ENCODE peak calls at places on chromosomes 7 and 10, in seven cellular contexts. One of them, this sample, is unnamed.

GRCh38 chr7:23600251-23600650 is 3.1 kb downstream of the CCDC126 start:
- DNase-seq in fibroblast of lung: no peak
- DNase-seq in body of pancreas: no peak
- DNase-seq in left lung: no peak
- DNase-seq in fibroblast of pulmonary artery: no peak
- DNase-seq in esophagus muscularis mucosa: no peak
- DNase-seq in right atrium auricular region: no peak
- DNase-seq in this sample: no peak

GRCh38 chr10:114767589-114768393 is 53.8 kb upstream of the FHIP2A start:
- DNase-seq in fibroblast of lung: no peak
- DNase-seq in body of pancreas: peak; percentile 67
- DNase-seq in left lung: peak; percentile 46
- DNase-seq in fibroblast of pulmonary artery: no peak
- DNase-seq in esophagus muscularis mucosa: no peak
- DNase-seq in right atrium auricular region: no peak
- DNase-seq in this sample: no peak

GRCh38 chr10:49734676-49735075 is 27.4 kb downstream of the OGDHL start:
- DNase-seq in fibroblast of lung: no peak
- DNase-seq in body of pancreas: no peak
- DNase-seq in left lung: no peak
- DNase-seq in fibroblast of pulmonary artery: no peak
- DNase-seq in esophagus muscularis mucosa: no peak
- DNase-seq in right atrium auricular region: no peak
- DNase-seq in this sample: peak; percentile 2

GRCh38 chr10:117327262-117327661 is 48.0 kb downstream of the PDZD8 start:
- DNase-seq in fibroblast of lung: no peak
- DNase-seq in body of pancreas: no peak
- DNase-seq in left lung: no peak
- DNase-seq in fibroblast of pulmonary artery: no peak
- DNase-seq in esophagus muscularis mucosa: no peak
- DNase-seq in right atrium auricular region: no peak
- DNase-seq in this sample: no peak

GRCh38 chr7:128792471-128793183 is 859 bp downstream of the CCDC136 start:
- DNase-seq in fibroblast of lung: no peak
- DNase-seq in body of pancreas: no peak
- DNase-seq in left lung: no peak
- DNase-seq in fibroblast of pulmonary artery: no peak
- DNase-seq in esophagus muscularis mucosa: no peak
- DNase-seq in right atrium auricular region: no peak
- DNase-seq in this sample: no peak

GRCh38 chr10:28980264-28980663 is 302.9 kb downstream of the BAMBI start:
- DNase-seq in fibroblast of lung: no peak
- DNase-seq in body of pancreas: no peak
- DNase-seq in left lung: no peak
- DNase-seq in fibroblast of pulmonary artery: no peak
- DNase-seq in esophagus muscularis mucosa: no peak
- DNase-seq in right atrium auricular region: no peak
- DNase-seq in this sample: no peak

GRCh38 chr10:43061764-43062163 is 15.1 kb upstream of the RET start:
- DNase-seq in fibroblast of lung: no peak
- DNase-seq in body of pancreas: no peak
- DNase-seq in left lung: no peak
- DNase-seq in fibroblast of pulmonary artery: no peak
- DNase-seq in esophagus muscularis mucosa: no peak
- DNase-seq in right atrium auricular region: no peak
- DNase-seq in this sample: peak; percentile 6

GRCh38 chr10:105950410-105950809 is 1214.1 kb downstream of the SORCS1 start:
- DNase-seq in fibroblast of lung: peak; percentile 32
- DNase-seq in body of pancreas: peak; percentile 60
- DNase-seq in left lung: no peak
- DNase-seq in fibroblast of pulmonary artery: peak; percentile 71
- DNase-seq in esophagus muscularis mucosa: no peak
- DNase-seq in right atrium auricular region: no peak
- DNase-seq in this sample: peak; percentile 45

GRCh38 chr7:2530076-2530967 is 10.7 kb downstream of the LFNG start:
- DNase-seq in fibroblast of lung: no peak
- DNase-seq in body of pancreas: peak; percentile 52
- DNase-seq in left lung: peak; percentile 81
- DNase-seq in fibroblast of pulmonary artery: no peak
- DNase-seq in esophagus muscularis mucosa: no peak
- DNase-seq in right atrium auricular region: no peak
- DNase-seq in this sample: peak; percentile 35

GRCh38 chr7:151138541-151138910 is 29.0 kb downstream of the GBX1 start:
- DNase-seq in fibroblast of lung: no peak
- DNase-seq in body of pancreas: peak; percentile 9
- DNase-seq in left lung: no peak
- DNase-seq in fibroblast of pulmonary artery: no peak
- DNase-seq in esophagus muscularis mucosa: no peak
- DNase-seq in right atrium auricular region: no peak
- DNase-seq in this sample: no peak

GRCh38 chr7:151410405-151411390 is 860 bp upstream of the WDR86 start:
- DNase-seq in fibroblast of lung: peak; percentile 39
- DNase-seq in body of pancreas: no peak
- DNase-seq in left lung: no peak
- DNase-seq in fibroblast of pulmonary artery: no peak
- DNase-seq in esophagus muscularis mucosa: no peak
- DNase-seq in right atrium auricular region: no peak
- DNase-seq in this sample: no peak

GRCh38 chr7:41508755-41509154 is 194.1 kb downstream of the INHBA start:
- DNase-seq in fibroblast of lung: no peak
- DNase-seq in body of pancreas: no peak
- DNase-seq in left lung: no peak
- DNase-seq in fibroblast of pulmonary artery: peak; percentile 23
- DNase-seq in esophagus muscularis mucosa: no peak
- DNase-seq in right atrium auricular region: no peak
- DNase-seq in this sample: peak; percentile 65

DNA sequence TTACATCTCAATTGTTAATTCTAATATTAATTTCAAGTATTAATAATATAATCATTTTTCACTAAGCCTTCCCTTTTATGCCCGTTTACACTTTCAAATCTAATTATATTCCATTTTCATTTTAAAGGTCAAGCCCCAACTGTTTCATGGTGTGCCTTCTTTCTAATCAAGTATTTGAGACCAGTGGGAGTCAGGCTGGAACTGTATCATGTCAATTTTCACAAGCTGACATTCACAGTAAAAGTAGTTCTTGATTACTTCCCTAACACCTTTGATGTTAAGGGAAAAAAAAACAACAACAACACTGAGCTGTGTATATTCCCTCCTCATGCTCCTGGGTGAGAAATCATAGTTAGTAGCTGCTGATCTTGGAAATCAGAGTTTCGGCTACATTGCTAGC is 38.1 kb downstream of the SFTPD start:
- DNase-seq in fibroblast of lung: no peak
- DNase-seq in body of pancreas: no peak
- DNase-seq in left lung: no peak
- DNase-seq in fibroblast of pulmonary artery: no peak
- DNase-seq in esophagus muscularis mucosa: no peak
- DNase-seq in right atrium auricular region: no peak
- DNase-seq in this sample: no peak
- TF ChIP-seq CTCF in fibroblast of lung: no peak
- TF ChIP-seq CTCF in body of pancreas: no peak
- TF ChIP-seq CTCF in left lung: no peak
- TF ChIP-seq CTCF in fibroblast of pulmonary artery: no peak
- TF ChIP-seq CTCF in esophagus muscularis mucosa: no peak
- TF ChIP-seq CTCF in right atrium auricular region: no peak
- TF ChIP-seq CTCF in this sample: no peak

DNA sequence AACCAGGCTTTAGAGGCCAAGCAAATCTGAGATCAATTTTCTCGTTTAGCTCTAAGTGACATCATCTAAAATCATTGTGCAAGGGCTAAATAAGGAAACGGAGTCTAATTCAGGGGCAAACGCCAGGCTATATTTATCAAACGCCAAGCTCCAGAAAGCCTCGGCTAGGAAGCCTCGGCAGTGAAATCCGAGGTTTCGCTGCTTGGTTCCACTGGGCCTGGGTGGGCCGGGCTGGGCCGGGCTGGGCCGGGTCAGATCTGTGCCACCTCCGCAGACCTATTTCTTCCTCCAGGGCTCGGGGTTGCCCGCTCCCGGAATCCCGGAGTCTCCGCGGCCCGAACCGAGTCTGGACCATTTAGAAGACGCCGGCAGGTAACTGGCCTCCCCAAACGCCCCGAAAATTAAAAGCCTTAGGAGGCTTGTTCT is 459 bp upstream of the FEZF1 start:
- DNase-seq in fibroblast of lung: peak; percentile 58
- DNase-seq in body of pancreas: no peak
- DNase-seq in left lung: no peak
- DNase-seq in fibroblast of pulmonary artery: peak; percentile 17
- DNase-seq in esophagus muscularis mucosa: no peak
- DNase-seq in right atrium auricular region: no peak
- DNase-seq in this sample: peak; percentile 13
- H3K4me3 ChIP-seq in fibroblast of lung: no peak overlapping the region
- H3K4me3 ChIP-seq in body of pancreas: no peak overlapping the region
- H3K4me3 ChIP-seq in left lung: no peak overlapping the region
- H3K4me3 ChIP-seq in fibroblast of pulmonary artery: no peak overlapping the region
- H3K4me3 ChIP-seq in esophagus muscularis mucosa: peak overlapping the region; percentile 37
- H3K4me3 ChIP-seq in right atrium auricular region: no peak overlapping the region
- H3K4me3 ChIP-seq in this sample: no peak overlapping the region

GRCh38 chr7:93461350-93461749 is 113.2 kb downstream of the CALCR start:
- DNase-seq in fibroblast of lung: no peak
- DNase-seq in body of pancreas: no peak
- DNase-seq in left lung: no peak
- DNase-seq in fibroblast of pulmonary artery: no peak
- DNase-seq in esophagus muscularis mucosa: no peak
- DNase-seq in right atrium auricular region: no peak
- DNase-seq in this sample: peak; percentile 3
- TF ChIP-seq CTCF in fibroblast of lung: no peak
- TF ChIP-seq CTCF in body of pancreas: no peak
- TF ChIP-seq CTCF in left lung: no peak
- TF ChIP-seq CTCF in fibroblast of pulmonary artery: no peak
- TF ChIP-seq CTCF in esophagus muscularis mucosa: no peak
- TF ChIP-seq CTCF in right atrium auricular region: no peak
- TF ChIP-seq CTCF in this sample: no peak

DNA sequence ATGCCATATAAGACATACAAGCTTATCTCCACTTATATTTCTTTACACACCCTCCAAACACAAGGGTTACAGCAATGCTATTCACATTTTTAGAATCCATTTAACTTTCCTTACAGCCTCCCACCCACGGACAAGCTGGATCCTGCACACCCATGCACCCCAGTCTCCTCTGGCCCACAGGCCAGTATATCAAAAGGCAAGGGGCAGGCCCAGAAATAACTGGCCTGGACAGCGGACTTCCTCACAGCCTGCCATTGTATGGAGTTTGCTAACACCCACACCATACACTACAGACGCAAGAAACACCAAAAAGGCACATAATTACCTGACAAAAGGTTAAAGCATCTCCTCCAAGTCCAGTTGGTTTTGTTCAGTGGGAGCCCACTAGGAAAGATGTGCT is 12.0 kb downstream of the HOXA4 start:
- DNase-seq in fibroblast of lung: no peak
- DNase-seq in body of pancreas: no peak
- DNase-seq in left lung: no peak
- DNase-seq in fibroblast of pulmonary artery: no peak
- DNase-seq in esophagus muscularis mucosa: no peak
- DNase-seq in right atrium auricular region: peak; percentile 21
- DNase-seq in this sample: no peak
- H3K4me3 ChIP-seq in fibroblast of lung: peak overlapping the region; percentile 52
- H3K4me3 ChIP-seq in body of pancreas: no peak overlapping the region
- H3K4me3 ChIP-seq in left lung: peak overlapping the region; percentile 41
- H3K4me3 ChIP-seq in fibroblast of pulmonary artery: no peak overlapping the region
- H3K4me3 ChIP-seq in esophagus muscularis mucosa: peak overlapping the region; percentile 79
- H3K4me3 ChIP-seq in right atrium auricular region: no peak overlapping the region
- H3K4me3 ChIP-seq in this sample: no peak overlapping the region

GRCh38 chr7:158398750-158399149 is 188.9 kb downstream of the PTPRN2 start:
- DNase-seq in fibroblast of lung: no peak
- DNase-seq in body of pancreas: no peak
- DNase-seq in left lung: no peak
- DNase-seq in fibroblast of pulmonary artery: no peak
- DNase-seq in esophagus muscularis mucosa: no peak
- DNase-seq in right atrium auricular region: no peak
- DNase-seq in this sample: no peak
- TF ChIP-seq CTCF in fibroblast of lung: no peak
- TF ChIP-seq CTCF in body of pancreas: no peak
- TF ChIP-seq CTCF in left lung: no peak
- TF ChIP-seq CTCF in fibroblast of pulmonary artery: no peak
- TF ChIP-seq CTCF in esophagus muscularis mucosa: no peak
- TF ChIP-seq CTCF in right atrium auricular region: no peak
- TF ChIP-seq CTCF in this sample: no peak

GRCh38 chr7:29479606-29480200 is 83.9 kb upstream of the PRR15 start:
- DNase-seq in fibroblast of lung: peak; percentile 71
- DNase-seq in body of pancreas: no peak
- DNase-seq in left lung: peak; percentile 40
- DNase-seq in fibroblast of pulmonary artery: peak; percentile 43
- DNase-seq in esophagus muscularis mucosa: peak; percentile 93
- DNase-seq in right atrium auricular region: no peak
- DNase-seq in this sample: no peak
- H3K4me3 ChIP-seq in fibroblast of lung: no peak overlapping the region
- H3K4me3 ChIP-seq in body of pancreas: no peak overlapping the region
- H3K4me3 ChIP-seq in left lung: no peak overlapping the region
- H3K4me3 ChIP-seq in fibroblast of pulmonary artery: no peak overlapping the region
- H3K4me3 ChIP-seq in esophagus muscularis mucosa: peak overlapping the region; percentile 26
- H3K4me3 ChIP-seq in right atrium auricular region: no peak overlapping the region
- H3K4me3 ChIP-seq in this sample: no peak overlapping the region